ENCODE peak calls at places on chromosomes 3 and 15, in eight cellular contexts. J is H9, F is mucosa of descending colon, E is HepG2, A is thyroid gland, N is type B pancreatic cell, O is dorsolateral prefrontal cortex, M is transverse colon. X is an unnamed sample.

GRCh38 chr15:62482715-62483429 is 317.8 kb upstream of the C2CD4B start:
- DNase-seq in J (peak), F (no peak), E (peak), A (no peak), N (no peak), O (no peak), M (no peak), X (no peak)

GRCh38 chr3:46369675-46370132 is 1.0 kb upstream of the CCR5 start:
- DNase-seq in J (no peak), F (no peak), E (no peak), A (no peak), N (no peak), O (no peak), M (no peak), X (no peak)

GRCh38 chr3:150218841-150219240 is 189.3 kb upstream of the TSC22D2 start:
- DNase-seq in J (no peak), F (no peak), E (no peak), A (no peak), N (no peak), O (no peak), M (no peak), X (no peak)

GRCh38 chr3:152252750-152253149 is 16.0 kb upstream of the MBNL1 start:
- DNase-seq in J (no peak), F (no peak), E (no peak), A (no peak), N (no peak), O (no peak), M (no peak), X (no peak)

GRCh38 chr15:25179673-25180511 is 225.1 kb downstream of the SNRPN start:
- DNase-seq in J (peak), F (peak), E (no peak), A (no peak), N (peak), O (peak), M (peak), X (no peak)

GRCh38 chr3:184765047-184765729 is 46.8 kb upstream of the VPS8 start:
- DNase-seq in J (no peak), F (no peak), E (no peak), A (no peak), N (no peak), O (no peak), M (no peak), X (no peak)

GRCh38 chr15:80766275-80766674 is 12.9 kb upstream of the CEMIP start:
- DNase-seq in J (no peak), F (no peak), E (no peak), A (no peak), N (no peak), O (no peak), M (no peak), X (no peak)

GRCh38 chr3:196650740-196651311 is 11.3 kb downstream of the NRROS start:
- DNase-seq in J (no peak), F (no peak), E (peak), A (no peak), N (no peak), O (no peak), M (no peak), X (no peak)

GRCh38 chr15:86620636-86621349 is 541.1 kb downstream of the AGBL1 start:
- DNase-seq in J (no peak), F (no peak), E (peak), A (no peak), N (no peak), O (no peak), M (no peak), X (no peak)

GRCh38 chr3:151135548-151136337 is 50.3 kb downstream of the MED12L start:
- DNase-seq in J (no peak), F (no peak), E (no peak), A (peak), N (no peak), O (peak), M (no peak), X (no peak)

DNA sequence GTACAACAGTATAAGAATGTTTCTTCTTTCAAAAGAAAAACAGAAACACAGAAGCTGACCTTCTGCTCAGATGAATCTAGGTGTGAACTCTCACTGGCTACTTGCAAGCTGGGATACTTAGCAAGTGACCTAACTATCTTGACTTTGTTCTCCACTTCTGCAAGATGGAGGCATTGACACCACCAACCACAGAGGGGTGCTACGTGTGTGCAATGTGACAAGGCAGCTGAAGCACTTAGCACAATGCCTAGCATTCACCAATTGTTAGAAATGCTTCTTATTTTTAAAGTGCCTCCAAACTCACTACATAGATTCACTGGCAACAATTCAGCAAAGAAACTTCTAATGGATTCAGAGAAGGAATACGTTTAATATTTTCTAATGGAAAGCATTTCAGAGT is 331.4 kb upstream of the WNT5A start:
- DNase-seq in J (no peak), F (no peak), E (no peak), A (no peak), N (no peak), O (no peak), M (no peak), X (no peak)
- TF ChIP-seq CTCF in J (peak), F (no peak), E (no peak), A (peak), N (no peak), O (no peak), M (no peak), X (no peak)

GRCh38 chr3:16365454-16366128 is 100.6 kb downstream of the OXNAD1 start:
- DNase-seq in J (no peak), F (no peak), E (no peak), A (no peak), N (no peak), O (no peak), M (no peak), X (no peak)

GRCh38 chr3:16364963-16365362 is 100.0 kb downstream of the OXNAD1 start:
- DNase-seq in J (no peak), F (no peak), E (no peak), A (no peak), N (no peak), O (no peak), M (no peak), X (no peak)

GRCh38 chr3:16364323-16364722 is 99.3 kb downstream of the OXNAD1 start:
- DNase-seq in J (no peak), F (no peak), E (no peak), A (no peak), N (no peak), O (no peak), M (no peak), X (no peak)

GRCh38 chr3:16369247-16369646 is 104.2 kb downstream of the OXNAD1 start:
- DNase-seq in J (no peak), F (no peak), E (no peak), A (no peak), N (no peak), O (no peak), M (no peak), X (no peak)

DNA sequence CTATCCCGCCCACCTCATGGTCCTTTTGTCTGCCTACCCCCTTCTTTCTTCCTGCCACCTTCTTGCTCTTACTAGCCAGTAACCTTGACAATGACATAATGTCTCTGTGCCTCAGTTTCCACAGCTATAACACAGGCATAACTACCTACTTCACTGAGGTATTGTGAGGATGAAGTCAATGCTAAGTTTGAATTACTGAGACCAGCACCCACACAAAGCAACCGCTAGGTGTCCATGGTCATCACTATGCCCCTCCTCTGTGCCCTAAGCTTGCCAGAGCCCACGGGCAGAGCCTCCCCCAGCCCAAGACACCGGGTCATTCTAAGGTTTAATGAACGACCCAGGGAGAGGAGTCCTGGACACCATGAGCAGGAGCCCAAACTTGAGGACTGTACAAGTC is 101.6 kb downstream of the OXNAD1 start:
- DNase-seq in J (peak), F (no peak), E (no peak), A (no peak), N (no peak), O (no peak), M (no peak), X (no peak)
- TF ChIP-seq CTCF in J (peak), F (no peak), E (no peak), A (no peak), N (peak), O (no peak), M (no peak), X (no peak)

DNA sequence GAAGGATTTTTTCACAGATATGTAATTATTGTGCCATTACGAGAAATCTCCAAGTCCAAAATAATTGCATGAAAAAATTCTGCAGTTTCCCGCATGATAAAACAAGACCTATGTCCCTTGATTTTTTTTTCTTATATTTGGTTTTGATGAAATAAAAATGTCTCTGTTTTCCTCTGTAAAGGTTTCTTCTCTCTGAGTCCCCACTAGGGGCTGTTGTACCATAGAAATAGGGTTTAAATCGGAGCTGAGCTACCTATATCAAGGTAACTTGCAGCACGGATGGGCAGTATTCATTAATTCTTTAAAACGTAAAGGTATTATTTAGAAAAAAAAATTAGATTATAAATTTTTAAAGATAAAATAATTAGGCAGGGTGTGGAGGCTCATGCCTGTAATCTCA is 66.6 kb upstream of the IGF1R start:
- DNase-seq in J (no peak), F (no peak), E (no peak), A (no peak), N (no peak), O (no peak), M (no peak), X (no peak)
- TF ChIP-seq CTCF in J (peak), F (no peak), E (no peak), A (no peak), N (peak), O (no peak), M (no peak), X (no peak)

GRCh38 chr3:42442640-42443039 is 32.2 kb upstream of the LYZL4 start:
- DNase-seq in J (peak), F (no peak), E (no peak), A (no peak), N (no peak), O (no peak), M (no peak), X (no peak)
- TF ChIP-seq CTCF in J (peak), F (no peak), E (peak), A (no peak), N (no peak), O (no peak), M (no peak), X (no peak)